ENCODE peak calls at places on chromosomes 7 and 10, in four cellular contexts. Q, I, U and Y are unnamed samples.

GRCh38 chr7:81672872-81673271 is 97.0 kb downstream of the HGF start:
- DNase-seq in Q (no peak), I (no peak), U (no peak), Y (no peak)

GRCh38 chr7:27254625-27255024 is 12.0 kb downstream of the EVX1 start:
- DNase-seq in Q (no peak), I (no peak), U (no peak), Y (no peak)

GRCh38 chr7:1598961-1599360 is 29.1 kb upstream of the PSMG3 start:
- DNase-seq in Q (no peak), I (no peak), U (no peak), Y (no peak)

GRCh38 chr7:25007668-25008067 is 27.7 kb upstream of the OSBPL3 start:
- DNase-seq in Q (no peak), I (no peak), U (no peak), Y (no peak)

GRCh38 chr7:47400001-47400400 is 181.9 kb downstream of the TNS3 start:
- DNase-seq in Q (no peak), I (no peak), U (no peak), Y (no peak)

GRCh38 chr7:110604885-110605284 is 486.0 kb upstream of the LRRN3 start:
- DNase-seq in Q (no peak), I (no peak), U (no peak), Y (no peak)

GRCh38 chr7:33392143-33392542 is 262.8 kb downstream of the BBS9 start:
- DNase-seq in Q (no peak), I (no peak), U (no peak), Y (no peak)

GRCh38 chr10:120477006-120477722 is 20.1 kb downstream of the PLPP4 start:
- DNase-seq in Q (peak), I (no peak), U (no peak), Y (no peak)

GRCh38 chr10:14144491-14144890 is 186.2 kb downstream of the FRMD4A start:
- DNase-seq in Q (no peak), I (no peak), U (no peak), Y (no peak)

GRCh38 chr7:85292908-85293576 is 106.2 kb upstream of the SEMA3D start:
- DNase-seq in Q (no peak), I (no peak), U (no peak), Y (no peak)

GRCh38 chr7:156640949-156641485 is 443 bp downstream of the RNF32 start:
- DNase-seq in Q (peak), I (no peak), U (peak), Y (no peak)

GRCh38 chr7:92698237-92698841 is 108.1 kb upstream of the FAM133B start:
- DNase-seq in Q (peak), I (no peak), U (peak), Y (no peak)

GRCh38 chr7:50068026-50068425 is 25.0 kb downstream of the ZPBP start:
- DNase-seq in Q (no peak), I (no peak), U (peak), Y (peak)

GRCh38 chr10:100728928-100729876 is 16.2 kb upstream of the PAX2 start:
- DNase-seq in Q (peak), I (no peak), U (peak), Y (no peak)

GRCh38 chr7:3154881-3155494 is 111.3 kb upstream of the CARD11 start:
- DNase-seq in Q (peak), I (no peak), U (peak), Y (peak)

GRCh38 chr10:35336921-35337741 is 822 bp downstream of the CCNY start:
- DNase-seq in Q (peak), I (peak), U (peak), Y (no peak)

GRCh38 chr7:55504093-55504859 is 68.0 kb downstream of the VOPP1 start:
- DNase-seq in Q (peak), I (no peak), U (no peak), Y (no peak)

GRCh38 chr7:28329616-28330373 is 82.5 kb upstream of the CREB5 start:
- DNase-seq in Q (peak), I (no peak), U (no peak), Y (no peak)

GRCh38 chr7:26686448-26686981 is 177.9 kb downstream of the SKAP2 start:
- DNase-seq in Q (peak), I (no peak), U (peak), Y (peak)

GRCh38 chr10:119736220-119736619 is 10.4 kb downstream of the INPP5F start:
- DNase-seq in Q (no peak), I (no peak), U (no peak), Y (no peak)

GRCh38 chr7:124697746-124698145 is 67.8 kb downstream of the GPR37 start:
- DNase-seq in Q (no peak), I (no peak), U (no peak), Y (no peak)

GRCh38 chr7:16644987-16645592 is 464 bp downstream of the ANKMY2 start:
- DNase-seq in Q (peak), I (no peak), U (no peak), Y (no peak)

GRCh38 chr10:11441151-11441535 is 170.3 kb downstream of the USP6NL start:
- DNase-seq in Q (no peak), I (no peak), U (no peak), Y (no peak)

GRCh38 chr7:142000244-142000643 is 4.6 kb downstream of the MGAM start:
- DNase-seq in Q (peak), I (no peak), U (no peak), Y (no peak)

GRCh38 chr10:101331960-101332359 is 22.0 kb upstream of the BTRC start:
- DNase-seq in Q (no peak), I (no peak), U (no peak), Y (no peak)

GRCh38 chr10:101817542-101818118 is 614 bp downstream of the OGA start:
- DNase-seq in Q (peak), I (no peak), U (peak), Y (peak)

GRCh38 chr10:118041316-118041715 is 5.4 kb downstream of the RAB11FIP2 start:
- DNase-seq in Q (peak), I (no peak), U (peak), Y (no peak)

GRCh38 chr10:106919798-106920382 is 244.6 kb downstream of the SORCS1 start:
- DNase-seq in Q (no peak), I (no peak), U (no peak), Y (no peak)